ENCODE peak calls at places on chromosomes 2 and 18, in eight cellular contexts. U, X, D, I, H, W, E and F are unnamed samples.

GRCh38 chr2:221203846-221204245 is 368.3 kb downstream of the EPHA4 start:
- DNase-seq in U (no peak), X (no peak), D (no peak), I (no peak), H (no peak), W (peak; percentile 32), E (no peak), F (no peak)

GRCh38 chr2:17615728-17616351 is 75.3 kb downstream of the VSNL1 start:
- DNase-seq in U (peak; percentile 94), X (no peak), D (peak; percentile 74), I (no peak), H (no peak), W (no peak), E (no peak), F (no peak)

GRCh38 chr2:195304310-195304709 is 352.7 kb upstream of the SLC39A10 start:
- DNase-seq in U (peak; percentile 15), X (no peak), D (peak; percentile 2), I (no peak), H (peak; percentile 47), W (peak; percentile 7), E (no peak), F (no peak)

GRCh38 chr18:13406049-13406615 is 187.6 kb downstream of the LDLRAD4 start:
- DNase-seq in U (no peak), X (no peak), D (no peak), I (no peak), H (no peak), W (no peak), E (no peak), F (no peak)

GRCh38 chr2:72198532-72199241 is 51.0 kb upstream of the CYP26B1 start:
- DNase-seq in U (peak; percentile 79), X (no peak), D (peak; percentile 57), I (no peak), H (no peak), W (no peak), E (no peak), F (no peak)

GRCh38 chr2:120596990-120597594 is 138.6 kb upstream of the GLI2 start:
- DNase-seq in U (no peak), X (no peak), D (peak; percentile 56), I (no peak), H (no peak), W (no peak), E (no peak), F (peak; percentile 89)

GRCh38 chr2:170157025-170157684 is 20.8 kb upstream of the MYO3B start:
- DNase-seq in U (no peak), X (no peak), D (peak; percentile 86), I (no peak), H (no peak), W (no peak), E (no peak), F (no peak)

GRCh38 chr2:40488101-40488598 is 36.3 kb upstream of the SLC8A1 start:
- DNase-seq in U (peak; percentile 6), X (no peak), D (peak; percentile 56), I (no peak), H (no peak), W (peak; percentile 11), E (no peak), F (no peak)

GRCh38 chr2:54704688-54705605 is 18.5 kb upstream of the EML6 start:
- DNase-seq in U (peak; percentile 40), X (no peak), D (peak; percentile 77), I (no peak), H (no peak), W (peak; percentile 64), E (no peak), F (no peak)

GRCh38 chr2:26401739-26402541 is at the start of gene DRC1:
- DNase-seq in U (peak; percentile 70), X (no peak), D (peak; percentile 67), I (no peak), H (peak; percentile 87), W (peak; percentile 92), E (no peak), F (peak; percentile 68)

GRCh38 chr2:101303688-101304087 is 4.8 kb downstream of the RNF149 start:
- DNase-seq in U (no peak), X (no peak), D (no peak), I (no peak), H (no peak), W (no peak), E (no peak), F (no peak)
- H3K4me1 ChIP-seq in U (peaks cover 25% of the 10 kb centered on the region), X (peaks cover 53% of the 10 kb centered on the region), D (peaks cover 10% of the 10 kb centered on the region), I (peaks cover 77% of the 10 kb centered on the region), H (peaks cover 3% of the 10 kb centered on the region), W (peaks cover 25% of the 10 kb centered on the region), E (peaks cover 16% of the 10 kb centered on the region), F (no peaks in the 10 kb centered on the region)

GRCh38 chr18:75213610-75214009 is 3.0 kb downstream of the TSHZ1 start:
- DNase-seq in U (no peak), X (no peak), D (peak; percentile 36), I (no peak), H (no peak), W (no peak), E (no peak), F (no peak)

GRCh38 chr18:75210274-75211001 is at the start of gene TSHZ1:
- DNase-seq in U (peak; percentile 81), X (peak; percentile 39), D (peak; percentile 88), I (peak; percentile 90), H (no peak), W (peak; percentile 88), E (no peak), F (peak; percentile 86)

GRCh38 chr18:75211002-75211621 is 515 bp downstream of the TSHZ1 start:
- DNase-seq in U (peak; percentile 23), X (no peak), D (peak; percentile 18), I (peak; percentile 44), H (no peak), W (peak; percentile 49), E (no peak), F (no peak)

GRCh38 chr18:75211721-75212625 is 1.4 kb downstream of the TSHZ1 start:
- DNase-seq in U (peak; percentile 20), X (no peak), D (peak; percentile 19), I (no peak), H (no peak), W (peak; percentile 64), E (no peak), F (peak; percentile 80)

DNA sequence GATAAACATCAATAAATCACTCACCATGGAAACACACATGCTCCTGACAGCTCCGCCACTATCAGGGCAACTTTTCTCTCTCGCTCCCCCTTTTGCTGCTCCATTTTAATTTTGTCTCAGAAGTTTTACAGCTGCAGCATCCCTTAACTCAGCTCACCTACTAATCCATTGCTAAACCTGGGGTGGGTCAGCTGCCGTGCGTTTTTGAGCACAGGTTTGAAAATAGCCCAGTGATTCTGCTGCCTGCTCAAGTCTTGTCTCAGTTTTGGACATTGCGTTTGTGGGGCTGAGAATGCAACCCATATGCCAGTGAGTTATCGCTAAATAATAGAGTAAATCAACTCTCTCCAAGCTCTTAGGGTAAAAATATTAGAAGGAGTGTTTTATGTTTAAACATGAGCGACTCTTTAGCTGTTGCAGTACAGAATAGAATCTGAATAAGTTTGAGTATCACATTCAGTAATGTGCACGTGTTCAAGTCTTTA is 2.1 kb downstream of the TSHZ1 start:
- DNase-seq in U (no peak), X (no peak), D (no peak), I (no peak), H (no peak), W (peak; percentile 24), E (no peak), F (no peak)
- H3K4me1 ChIP-seq in U (peaks cover 17% of the 10 kb centered on the region), X (peaks cover 34% of the 10 kb centered on the region), D (peaks cover 13% of the 10 kb centered on the region), I (peaks cover 60% of the 10 kb centered on the region), H (peaks cover 4% of the 10 kb centered on the region), W (peaks cover 47% of the 10 kb centered on the region), E (peaks cover 16% of the 10 kb centered on the region), F (peaks cover 55% of the 10 kb centered on the region)

GRCh38 chr2:98512699-98513098 is 68.0 kb downstream of the INPP4A start:
- DNase-seq in U (no peak), X (no peak), D (no peak), I (no peak), H (no peak), W (no peak), E (no peak), F (peak; percentile 28)

GRCh38 chr2:98509542-98510321 is 65.1 kb downstream of the INPP4A start:
- DNase-seq in U (no peak), X (no peak), D (no peak), I (no peak), H (no peak), W (no peak), E (no peak), F (peak; percentile 50)

GRCh38 chr2:98510322-98510662 is 65.6 kb downstream of the INPP4A start:
- DNase-seq in U (no peak), X (no peak), D (no peak), I (no peak), H (no peak), W (no peak), E (no peak), F (no peak)

GRCh38 chr2:98514096-98514639 is 69.5 kb downstream of the INPP4A start:
- DNase-seq in U (no peak), X (no peak), D (no peak), I (no peak), H (no peak), W (no peak), E (no peak), F (no peak)

GRCh38 chr2:98511981-98512380 is 67.3 kb downstream of the INPP4A start:
- DNase-seq in U (no peak), X (no peak), D (no peak), I (no peak), H (no peak), W (no peak), E (no peak), F (peak; percentile 22)
- H3K4me1 ChIP-seq in U (no peaks in the 10 kb centered on the region), X (peaks cover 26% of the 10 kb centered on the region), D (peaks cover 19% of the 10 kb centered on the region), I (peaks cover 95% of the 10 kb centered on the region), H (peaks cover 5% of the 10 kb centered on the region), W (peaks cover 7% of the 10 kb centered on the region), E (peaks cover 8% of the 10 kb centered on the region), F (no peaks in the 10 kb centered on the region)

DNA sequence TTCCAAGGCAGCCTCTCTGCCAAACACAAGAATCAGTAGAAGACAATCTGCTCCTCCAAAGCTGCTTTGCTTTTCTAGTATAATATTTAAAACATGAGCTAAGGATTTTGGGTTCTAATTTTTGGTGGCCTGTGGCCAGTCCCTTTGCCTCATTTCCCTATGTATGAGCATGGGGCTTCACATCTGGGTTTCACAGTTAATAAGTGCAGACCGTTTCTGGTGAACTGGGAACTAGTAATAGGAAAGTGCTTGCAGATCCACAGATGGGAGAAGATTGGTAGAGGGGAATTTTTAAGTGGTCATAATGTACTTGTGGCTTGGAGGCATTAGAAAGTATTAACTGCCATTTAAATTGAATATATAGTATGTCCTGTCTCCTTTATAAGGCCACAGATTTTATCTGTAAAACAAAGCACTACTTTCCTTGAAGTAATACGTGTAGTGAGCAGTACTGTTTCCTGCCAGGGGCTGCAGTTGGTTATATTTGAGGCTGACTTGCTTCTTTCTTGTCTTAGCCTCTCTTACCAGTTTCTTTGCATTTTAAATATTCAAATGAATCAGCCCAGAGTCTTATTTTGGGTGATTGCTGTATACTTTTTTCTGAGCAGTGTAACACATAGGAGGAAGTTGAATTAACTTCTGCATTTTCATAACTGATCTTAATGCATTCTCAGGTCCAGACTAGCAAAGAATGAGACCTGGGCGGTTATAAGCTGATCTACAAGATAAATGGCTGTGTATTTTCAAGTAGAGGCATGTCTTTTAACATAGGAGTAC is 1.6 kb downstream of the ARPC2 start:
- DNase-seq in U (peak; percentile 79), X (no peak), D (no peak), I (peak; percentile 66), H (no peak), W (no peak), E (no peak), F (no peak)
- H3K4me1 ChIP-seq in U (peaks cover 44% of the 10 kb centered on the region), X (peaks cover 50% of the 10 kb centered on the region), D (peaks cover 17% of the 10 kb centered on the region), I (peaks cover 57% of the 10 kb centered on the region), H (peaks cover 2% of the 10 kb centered on the region), W (peaks cover 30% of the 10 kb centered on the region), E (peaks cover 53% of the 10 kb centered on the region), F (peaks cover 59% of the 10 kb centered on the region)

GRCh38 chr2:62201307-62201706 is 5.4 kb downstream of the B3GNT2 start:
- DNase-seq in U (no peak), X (no peak), D (peak; percentile 75), I (no peak), H (no peak), W (no peak), E (no peak), F (no peak)
- H3K4me1 ChIP-seq in U (peaks cover 10% of the 10 kb centered on the region), X (peaks cover 41% of the 10 kb centered on the region), D (peaks cover 6% of the 10 kb centered on the region), I (peaks cover 78% of the 10 kb centered on the region), H (peaks cover 4% of the 10 kb centered on the region), W (peaks cover 19% of the 10 kb centered on the region), E (peaks cover 36% of the 10 kb centered on the region), F (peaks cover 32% of the 10 kb centered on the region)